ENCODE peak calls at places on chromosomes 5 and 9, in eight cellular contexts. B is tibial artery, R is RWPE1, T is IMR-90, N is stomach, O is dorsolateral prefrontal cortex, P is body of pancreas, Y is pancreas. M is an unnamed sample.

GRCh38 chr9:75170898-75171360 is 82.6 kb downstream of the OSTF1 start:
- DNase-seq in B (no peak), R (no peak), T (peak), N (no peak), O (no peak), P (no peak), Y (no peak), M (no peak)

GRCh38 chr5:142433526-142434321 is 108.9 kb upstream of the SPRY4 start:
- DNase-seq in B (no peak), R (no peak), T (peak), N (no peak), O (no peak), P (no peak), Y (no peak), M (no peak)

GRCh38 chr5:53373420-53374188 is 106.8 kb upstream of the FST start:
- DNase-seq in B (no peak), R (no peak), T (peak), N (no peak), O (no peak), P (no peak), Y (no peak), M (no peak)

GRCh38 chr9:131100445-131100844 is 4.1 kb downstream of the AIF1L start:
- DNase-seq in B (no peak), R (no peak), T (no peak), N (no peak), O (no peak), P (no peak), Y (no peak), M (no peak)

GRCh38 chr9:97484134-97484533 is 17.3 kb upstream of the TMOD1 start:
- DNase-seq in B (no peak), R (no peak), T (no peak), N (peak), O (peak), P (no peak), Y (no peak), M (no peak)

GRCh38 chr9:20262611-20263010 is 359.7 kb downstream of the MLLT3 start:
- DNase-seq in B (no peak), R (no peak), T (no peak), N (no peak), O (no peak), P (no peak), Y (no peak), M (no peak)

GRCh38 chr9:115035872-115036612 is 81.9 kb downstream of the TNC start:
- DNase-seq in B (no peak), R (peak), T (peak), N (no peak), O (no peak), P (no peak), Y (no peak), M (no peak)

GRCh38 chr5:54727874-54728273 is 210.3 kb downstream of the SNX18 start:
- DNase-seq in B (no peak), R (no peak), T (no peak), N (no peak), O (no peak), P (no peak), Y (no peak), M (no peak)

GRCh38 chr9:13899924-13900323 is 414.0 kb downstream of the NFIB start:
- DNase-seq in B (no peak), R (no peak), T (no peak), N (no peak), O (no peak), P (no peak), Y (no peak), M (no peak)

GRCh38 chr5:38479315-38479904 is 77.0 kb downstream of the LIFR start:
- DNase-seq in B (no peak), R (no peak), T (peak), N (no peak), O (no peak), P (no peak), Y (no peak), M (no peak)

GRCh38 chr9:78857371-78858225 is 560.7 kb downstream of the PSAT1 start:
- DNase-seq in B (no peak), R (no peak), T (no peak), N (no peak), O (no peak), P (no peak), Y (peak), M (no peak)

GRCh38 chr9:86749530-86750275 is 197.6 kb downstream of the GAS1 start:
- DNase-seq in B (no peak), R (no peak), T (peak), N (no peak), O (no peak), P (no peak), Y (no peak), M (no peak)

GRCh38 chr9:25994605-25995004 is 316.4 kb upstream of the TUSC1 start:
- DNase-seq in B (no peak), R (no peak), T (no peak), N (no peak), O (no peak), P (no peak), Y (no peak), M (no peak)

GRCh38 chr5:72387985-72388384 is 67.8 kb downstream of the PTCD2 start:
- DNase-seq in B (no peak), R (peak), T (peak), N (no peak), O (no peak), P (no peak), Y (no peak), M (no peak)

GRCh38 chr5:135593141-135593540 is 14.3 kb upstream of the CXCL14 start:
- DNase-seq in B (no peak), R (no peak), T (no peak), N (no peak), O (no peak), P (no peak), Y (no peak), M (peak)

GRCh38 chr9:65405253-65405652 is 120.2 kb upstream of the FOXD4L5 start:
- DNase-seq in B (no peak), R (no peak), T (no peak), N (no peak), O (peak), P (no peak), Y (no peak), M (no peak)

GRCh38 chr5:133919148-133920136 is 49.0 kb downstream of the C5orf15 start:
- DNase-seq in B (no peak), R (no peak), T (no peak), N (no peak), O (no peak), P (no peak), Y (no peak), M (no peak)

GRCh38 chr9:134734270-134734669 is 92.7 kb downstream of the COL5A1 start:
- DNase-seq in B (peak), R (no peak), T (peak), N (no peak), O (no peak), P (peak), Y (peak), M (no peak)

GRCh38 chr5:956941-957729 is 51.5 kb upstream of the NKD2 start:
- DNase-seq in B (no peak), R (peak), T (peak), N (no peak), O (no peak), P (no peak), Y (no peak), M (peak)

GRCh38 chr9:34710023-34710422 is at the start of gene CCL21:
- DNase-seq in B (peak), R (no peak), T (no peak), N (peak), O (no peak), P (peak), Y (no peak), M (no peak)

GRCh38 chr9:95719354-95719753 is 156.1 kb upstream of the ERCC6L2 start:
- DNase-seq in B (no peak), R (no peak), T (no peak), N (no peak), O (no peak), P (no peak), Y (no peak), M (no peak)

GRCh38 chr5:116806879-116807278 is 232.3 kb upstream of the SEMA6A start:
- DNase-seq in B (no peak), R (no peak), T (no peak), N (no peak), O (no peak), P (no peak), Y (no peak), M (no peak)

GRCh38 chr5:2746642-2747041 is 4.8 kb downstream of the IRX2 start:
- DNase-seq in B (no peak), R (peak), T (no peak), N (no peak), O (no peak), P (no peak), Y (no peak), M (no peak)

GRCh38 chr5:151961557-151961956 is 36.9 kb upstream of the GLRA1 start:
- DNase-seq in B (no peak), R (no peak), T (no peak), N (no peak), O (no peak), P (no peak), Y (no peak), M (no peak)

GRCh38 chr9:5263568-5264218 is 32.5 kb downstream of the INSL4 start:
- DNase-seq in B (no peak), R (no peak), T (no peak), N (no peak), O (no peak), P (peak), Y (no peak), M (no peak)

GRCh38 chr9:136693490-136694162 is 6.4 kb upstream of the AGPAT2 start:
- DNase-seq in B (no peak), R (peak), T (peak), N (peak), O (no peak), P (peak), Y (peak), M (no peak)

GRCh38 chr5:10331341-10331796 is 22.1 kb upstream of the MARCHF6 start:
- DNase-seq in B (peak), R (no peak), T (peak), N (peak), O (no peak), P (peak), Y (peak), M (peak)

GRCh38 chr9:107638496-107638895 is 148.9 kb upstream of the KLF4 start:
- DNase-seq in B (no peak), R (no peak), T (no peak), N (no peak), O (no peak), P (no peak), Y (no peak), M (no peak)

GRCh38 chr9:33229359-33230120 is 10.4 kb upstream of the SPINK4 start:
- DNase-seq in B (no peak), R (peak), T (no peak), N (peak), O (no peak), P (peak), Y (peak), M (no peak)

GRCh38 chr9:99677281-99677680 is 144.4 kb upstream of the NR4A3 start:
- DNase-seq in B (no peak), R (no peak), T (peak), N (no peak), O (no peak), P (no peak), Y (no peak), M (no peak)

GRCh38 chr9:37921168-37921510 is 17.2 kb upstream of the SLC25A51 start:
- DNase-seq in B (no peak), R (no peak), T (no peak), N (no peak), O (no peak), P (no peak), Y (no peak), M (no peak)

GRCh38 chr5:123776761-123777160 is 264.8 kb downstream of the CSNK1G3 start:
- DNase-seq in B (no peak), R (peak), T (peak), N (no peak), O (no peak), P (no peak), Y (no peak), M (no peak)

GRCh38 chr5:67209141-67209771 is 12.7 kb upstream of the CD180 start:
- DNase-seq in B (peak), R (peak), T (peak), N (peak), O (peak), P (peak), Y (no peak), M (no peak)

GRCh38 chr5:151096001-151096373 is 15.2 kb upstream of the TNIP1 start:
- DNase-seq in B (no peak), R (no peak), T (no peak), N (no peak), O (no peak), P (no peak), Y (no peak), M (no peak)

GRCh38 chr5:618450-618849 is 6.3 kb downstream of the CEP72 start:
- DNase-seq in B (no peak), R (no peak), T (no peak), N (no peak), O (no peak), P (no peak), Y (no peak), M (peak)

GRCh38 chr5:2861605-2862004 is 110.1 kb upstream of the IRX2 start:
- DNase-seq in B (no peak), R (peak), T (no peak), N (no peak), O (no peak), P (no peak), Y (no peak), M (no peak)

GRCh38 chr9:76403352-76403751 is 9.1 kb upstream of the RFK start:
- DNase-seq in B (no peak), R (peak), T (peak), N (no peak), O (no peak), P (no peak), Y (no peak), M (no peak)

GRCh38 chr9:459491-460444 is 245.1 kb downstream of the DOCK8 start:
- DNase-seq in B (no peak), R (no peak), T (no peak), N (no peak), O (no peak), P (no peak), Y (no peak), M (no peak)
- TF ChIP-seq CTCF in B (no peak), R (no peak), T (no peak), N (no peak), O (no peak), P (no peak), Y (no peak), M (no peak)

GRCh38 chr9:126348911-126349550 is 22.4 kb downstream of the MVB12B start:
- DNase-seq in B (no peak), R (no peak), T (no peak), N (no peak), O (no peak), P (no peak), Y (no peak), M (no peak)
- H3K27ac ChIP-seq in B (no peak), R (no peak), T (no peak), N (no peak), O (peak), P (no peak), Y (no peak), M (peak)

GRCh38 chr5:171762016-171762415 is 23.6 kb upstream of the SMIM23 start:
- DNase-seq in B (no peak), R (no peak), T (no peak), N (no peak), O (no peak), P (no peak), Y (no peak), M (no peak)

GRCh38 chr5:171755354-171755821 is 30.2 kb upstream of the SMIM23 start:
- DNase-seq in B (no peak), R (no peak), T (peak), N (no peak), O (no peak), P (no peak), Y (no peak), M (no peak)

GRCh38 chr5:171762841-171763408 is 22.7 kb upstream of the SMIM23 start:
- DNase-seq in B (no peak), R (no peak), T (no peak), N (no peak), O (no peak), P (no peak), Y (no peak), M (no peak)

GRCh38 chr5:171757853-171758535 is 27.6 kb upstream of the SMIM23 start:
- DNase-seq in B (no peak), R (peak), T (peak), N (no peak), O (no peak), P (no peak), Y (no peak), M (no peak)

DNA sequence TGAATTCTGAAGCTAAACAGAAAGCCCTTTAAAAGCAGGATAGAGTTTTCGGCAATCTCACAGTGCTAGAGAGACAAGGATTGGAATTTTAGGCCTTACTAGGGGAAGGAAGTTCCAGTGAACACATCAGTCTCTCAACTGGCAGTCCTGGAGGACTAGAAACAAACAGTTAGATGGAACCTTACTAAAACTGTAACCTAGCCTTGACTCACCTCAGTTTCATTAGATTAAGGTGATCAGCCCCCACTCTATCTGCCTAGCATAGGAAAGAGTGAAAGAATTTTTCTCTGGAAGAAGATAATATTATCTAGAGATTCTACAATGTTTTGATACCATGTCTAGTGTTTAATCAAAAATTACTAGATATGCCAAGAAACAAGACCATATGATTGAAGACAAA is 25.8 kb upstream of the SMIM23 start:
- DNase-seq in B (no peak), R (no peak), T (no peak), N (no peak), O (no peak), P (no peak), Y (no peak), M (no peak)
- TF ChIP-seq CTCF in B (no peak), R (no peak), T (no peak), N (no peak), O (no peak), P (no peak), Y (no peak), M (no peak)

DNA sequence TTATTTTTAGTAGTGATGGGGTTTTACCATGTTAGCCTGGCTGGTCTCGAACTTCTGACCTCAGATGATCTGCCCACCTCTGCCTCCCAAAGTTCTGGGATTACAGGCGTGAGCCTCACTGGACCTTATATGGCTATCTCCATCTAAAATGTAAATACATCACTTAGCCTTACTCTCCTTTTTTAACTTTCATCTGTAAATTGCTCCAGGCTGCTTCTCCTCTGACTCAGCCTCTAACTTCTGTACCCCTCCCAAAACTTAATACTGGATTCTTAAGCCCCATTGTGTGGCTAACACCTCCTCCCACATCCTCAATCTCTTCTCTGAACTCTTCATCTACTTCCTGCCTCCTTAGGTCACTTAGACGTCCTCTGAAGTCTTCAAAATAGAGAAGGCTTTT is 4.0 kb downstream of the SNX30 start:
- DNase-seq in B (no peak), R (peak), T (peak), N (no peak), O (no peak), P (no peak), Y (no peak), M (no peak)
- H3K27ac ChIP-seq in B (peak), R (no peak), T (peak), N (no peak), O (no peak), P (no peak), Y (no peak), M (peak)

GRCh38 chr5:167595196-167595595 is 696.2 kb upstream of the WWC1 start:
- DNase-seq in B (no peak), R (no peak), T (no peak), N (no peak), O (no peak), P (no peak), Y (no peak), M (no peak)

GRCh38 chr5:167592114-167592513 is 699.3 kb upstream of the WWC1 start:
- DNase-seq in B (no peak), R (no peak), T (no peak), N (no peak), O (no peak), P (no peak), Y (no peak), M (no peak)

GRCh38 chr5:167593706-167594105 is 697.7 kb upstream of the WWC1 start:
- DNase-seq in B (no peak), R (no peak), T (no peak), N (no peak), O (no peak), P (no peak), Y (no peak), M (no peak)

DNA sequence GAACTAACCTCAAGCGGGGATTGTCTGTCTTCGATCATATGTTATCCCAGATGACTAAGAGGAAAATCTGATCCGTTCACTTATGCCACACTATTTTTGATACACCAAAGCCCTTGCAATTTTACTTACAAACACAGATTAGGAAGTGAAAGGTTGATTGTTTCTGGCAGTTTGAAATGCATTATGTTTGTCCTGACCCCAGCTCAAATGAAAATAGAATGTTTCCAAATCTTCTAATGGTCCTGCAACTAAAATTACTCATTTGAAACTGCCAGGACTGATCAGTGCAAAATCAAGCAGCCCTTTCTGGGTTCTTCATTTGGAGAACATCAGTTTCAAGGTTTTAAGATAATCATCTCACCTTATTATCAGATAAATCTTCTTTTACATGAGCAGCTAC is 696.7 kb upstream of the WWC1 start:
- DNase-seq in B (no peak), R (no peak), T (no peak), N (no peak), O (no peak), P (no peak), Y (no peak), M (no peak)
- TF ChIP-seq CTCF in B (no peak), R (no peak), T (no peak), N (no peak), O (no peak), P (no peak), Y (no peak), M (no peak)

DNA sequence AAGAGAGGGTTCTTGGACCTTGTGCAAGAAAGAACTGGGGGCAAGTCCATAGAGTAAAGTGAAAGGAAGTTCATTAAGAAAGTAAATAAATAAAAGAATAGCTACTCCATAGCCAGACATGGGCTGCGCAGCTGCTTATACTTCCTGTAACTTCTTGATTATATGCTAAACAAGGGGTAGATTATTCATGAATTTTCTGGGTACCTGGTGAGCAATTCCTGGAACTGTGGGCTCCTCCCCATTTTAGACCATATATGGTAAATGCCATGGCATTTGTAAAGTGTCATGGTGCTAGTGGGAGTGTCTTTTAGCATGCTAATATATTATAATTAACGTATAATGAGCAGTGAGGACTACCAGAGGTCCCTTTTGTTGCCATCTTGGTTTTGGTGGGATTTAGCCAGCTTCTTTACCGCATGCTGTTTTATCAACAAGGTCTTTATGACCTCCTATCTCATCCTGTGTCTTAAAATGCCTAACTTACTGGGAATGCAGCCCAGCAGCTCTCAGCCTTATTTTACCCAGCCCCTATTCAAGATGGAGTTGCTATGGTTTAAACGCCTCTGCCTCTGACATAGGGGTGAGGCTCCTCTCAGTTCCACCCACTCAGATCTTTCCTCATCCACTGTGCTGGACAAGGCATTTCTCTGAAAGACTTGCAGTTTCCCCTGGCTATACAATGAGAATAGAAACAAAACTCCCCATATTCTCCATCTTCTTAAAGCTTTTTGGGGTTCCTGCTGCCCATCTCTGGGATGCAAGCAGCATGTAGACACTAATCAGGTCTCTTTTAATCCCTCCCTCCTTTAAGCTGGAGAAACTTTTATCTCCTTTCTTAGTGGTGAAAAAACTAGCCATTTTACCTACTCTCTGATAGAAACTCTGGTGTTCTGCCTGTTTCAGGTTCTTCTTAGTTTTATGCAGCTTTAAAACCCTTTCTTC is 91.2 kb downstream of the ARRDC3 start:
- DNase-seq in B (no peak), R (no peak), T (no peak), N (no peak), O (no peak), P (no peak), Y (no peak), M (no peak)
- H3K27ac ChIP-seq in B (no peak), R (no peak), T (no peak), N (no peak), O (no peak), P (no peak), Y (no peak), M (no peak)

GRCh38 chr5:132866342-132867045 is at the start of the genes GDF9 and UQCRQ:
- DNase-seq in B (peak), R (peak), T (peak), N (peak), O (peak), P (peak), Y (peak), M (peak)
- TF ChIP-seq CTCF in B (no peak), R (peak), T (peak), N (no peak), O (no peak), P (no peak), Y (no peak), M (no peak)